ENCODE peak calls at places on chromosomes 1 and 21, in four cellular contexts. One of them, this sample, is unnamed.

GRCh38 chr1:50278961-50279360 is 144.3 kb downstream of the DMRTA2 start:
- DNase-seq in HepG2: no peak
- DNase-seq in K562: no peak
- DNase-seq in GM12878: no peak
- DNase-seq in this sample: no peak

GRCh38 chr1:191343816-191344215 is 814.4 kb upstream of the RGS18 start:
- DNase-seq in HepG2: no peak
- DNase-seq in K562: no peak
- DNase-seq in GM12878: no peak
- DNase-seq in this sample: no peak

GRCh38 chr1:6899141-6899540 is 113.9 kb downstream of the CAMTA1 start:
- DNase-seq in HepG2: no peak
- DNase-seq in K562: no peak
- DNase-seq in GM12878: no peak
- DNase-seq in this sample: no peak

GRCh38 chr1:155910621-155911121 is 478 bp downstream of the RIT1 start:
- DNase-seq in HepG2: no peak
- DNase-seq in K562: peak
- DNase-seq in GM12878: no peak
- DNase-seq in this sample: peak

GRCh38 chr1:246647113-246647512 is 77.1 kb upstream of the SCCPDH start:
- DNase-seq in HepG2: no peak
- DNase-seq in K562: peak
- DNase-seq in GM12878: no peak
- DNase-seq in this sample: no peak

GRCh38 chr1:10672376-10673050 is 123.9 kb downstream of the CASZ1 start:
- DNase-seq in HepG2: no peak
- DNase-seq in K562: no peak
- DNase-seq in GM12878: no peak
- DNase-seq in this sample: no peak

GRCh38 chr1:225915538-225915991 is 8.5 kb downstream of the PYCR2 start:
- DNase-seq in HepG2: no peak
- DNase-seq in K562: no peak
- DNase-seq in GM12878: no peak
- DNase-seq in this sample: no peak

GRCh38 chr1:168112673-168113305 is 23.9 kb downstream of the GPR161 start:
- DNase-seq in HepG2: no peak
- DNase-seq in K562: no peak
- DNase-seq in GM12878: peak
- DNase-seq in this sample: peak

GRCh38 chr1:26907071-26907922 is 6.5 kb downstream of the NR0B2 start:
- DNase-seq in HepG2: peak
- DNase-seq in K562: peak
- DNase-seq in GM12878: no peak
- DNase-seq in this sample: peak

GRCh38 chr1:168610111-168610510 is 33.7 kb downstream of the XCL1 start:
- DNase-seq in HepG2: no peak
- DNase-seq in K562: no peak
- DNase-seq in GM12878: no peak
- DNase-seq in this sample: no peak

DNA sequence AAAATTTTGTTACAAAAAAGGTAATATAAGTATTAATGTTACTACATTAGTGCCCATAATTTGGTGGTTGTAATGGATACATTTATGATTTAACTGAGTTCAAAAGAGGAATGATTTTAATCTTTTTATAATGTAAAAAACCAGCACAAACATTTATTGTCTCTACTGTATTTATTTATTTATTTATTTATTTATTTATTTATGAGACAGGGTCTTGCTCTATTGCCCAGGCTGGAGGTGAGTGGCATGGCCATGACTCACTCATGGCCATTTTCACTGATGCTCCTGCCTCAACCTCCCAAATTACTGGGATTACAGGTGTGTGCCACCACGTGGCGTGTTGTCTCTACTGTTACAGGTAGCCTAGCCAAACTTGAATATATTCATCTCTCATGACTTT is 21.9 kb downstream of the SPEN start:
- DNase-seq in HepG2: no peak
- DNase-seq in K562: no peak
- DNase-seq in GM12878: no peak
- DNase-seq in this sample: no peak
- TF ChIP-seq REST in HepG2: no peak
- TF ChIP-seq REST in K562: no peak
- TF ChIP-seq REST in GM12878: no peak
- TF ChIP-seq REST in this sample: no peak

GRCh38 chr1:145990249-145991097 is 5.9 kb downstream of the TXNIP start:
- DNase-seq in HepG2: peak
- DNase-seq in K562: no peak
- DNase-seq in GM12878: no peak
- DNase-seq in this sample: no peak

GRCh38 chr1:145992958-145993617 is 3.3 kb downstream of the TXNIP start:
- DNase-seq in HepG2: no peak
- DNase-seq in K562: no peak
- DNase-seq in GM12878: no peak
- DNase-seq in this sample: no peak

GRCh38 chr1:145993618-145994390 is 2.6 kb downstream of the TXNIP start:
- DNase-seq in HepG2: no peak
- DNase-seq in K562: peak
- DNase-seq in GM12878: no peak
- DNase-seq in this sample: no peak

GRCh38 chr1:145992502-145992936 is 3.9 kb downstream of the TXNIP start:
- DNase-seq in HepG2: no peak
- DNase-seq in K562: peak
- DNase-seq in GM12878: no peak
- DNase-seq in this sample: no peak

DNA sequence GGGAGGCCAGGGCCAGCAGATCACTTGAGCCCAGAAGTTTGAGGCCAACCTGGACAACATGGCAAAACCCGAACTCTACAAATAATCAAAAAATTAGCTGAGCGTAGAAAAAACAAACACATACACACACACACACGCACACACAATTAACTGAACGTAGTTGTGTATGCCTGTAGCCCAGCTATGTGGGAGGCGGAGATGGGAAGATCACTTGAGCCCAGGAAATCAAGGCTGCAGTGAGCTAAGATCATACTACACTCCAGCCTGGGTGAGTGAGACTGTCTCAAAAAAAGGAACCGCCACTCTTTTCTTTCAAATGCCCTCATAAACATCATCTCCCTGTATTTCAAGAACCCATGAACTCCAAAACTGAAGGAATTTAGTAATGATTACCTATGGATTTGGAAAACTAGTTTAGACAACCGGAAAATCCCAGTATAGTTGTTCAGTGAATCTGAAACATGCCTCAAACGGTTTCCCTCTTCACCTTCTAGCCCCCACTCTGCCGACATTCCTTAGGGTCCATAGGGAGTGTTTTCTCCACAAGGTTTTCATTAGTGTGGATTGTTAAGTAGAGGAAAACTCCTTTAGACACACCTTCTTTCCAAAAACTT is 4.5 kb downstream of the TXNIP start:
- DNase-seq in HepG2: no peak
- DNase-seq in K562: no peak
- DNase-seq in GM12878: no peak
- DNase-seq in this sample: no peak
- TF ChIP-seq POLR2A in HepG2: peak
- TF ChIP-seq POLR2A in K562: peak
- TF ChIP-seq POLR2A in GM12878: peak
- TF ChIP-seq POLR2A in this sample: no peak

DNA sequence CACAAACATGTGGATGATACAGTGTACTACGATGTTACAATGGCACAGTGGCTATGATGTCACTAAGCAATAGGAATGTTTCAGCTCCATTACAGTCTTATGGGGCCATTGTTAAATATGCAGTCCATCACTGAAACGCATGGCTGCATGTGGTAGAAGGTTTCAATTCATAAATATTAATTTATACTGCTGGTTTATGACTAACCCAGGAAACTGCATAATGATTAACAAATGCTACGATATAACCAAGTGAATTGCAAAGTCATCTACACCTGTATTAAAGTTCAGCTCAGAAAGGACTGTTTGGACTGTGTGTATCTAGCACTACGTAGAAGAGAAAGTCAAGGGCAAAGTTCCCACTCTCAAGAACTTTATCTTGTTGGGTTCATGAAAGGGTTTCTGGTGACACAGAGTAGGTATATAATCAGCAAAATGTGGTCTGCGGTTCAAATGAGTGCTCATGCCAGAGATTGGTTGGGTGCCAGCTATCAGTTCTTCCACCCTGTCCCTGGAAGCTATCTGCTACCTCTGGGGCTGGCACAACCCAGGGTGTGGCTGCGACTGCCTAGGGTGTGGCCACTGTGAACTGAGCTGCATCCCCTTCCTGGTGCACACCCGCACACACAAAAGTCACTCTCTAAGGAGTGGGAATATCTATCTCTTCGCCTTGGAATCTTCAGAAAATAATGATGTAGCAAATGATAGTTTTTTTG is 14.8 kb downstream of the MGST3 start:
- DNase-seq in HepG2: peak
- DNase-seq in K562: peak
- DNase-seq in GM12878: no peak
- DNase-seq in this sample: peak
- TF ChIP-seq REST in HepG2: no peak
- TF ChIP-seq REST in K562: no peak
- TF ChIP-seq REST in GM12878: no peak
- TF ChIP-seq REST in this sample: no peak

GRCh38 chr21:46455575-46456385 is 2.9 kb upstream of the DIP2A start:
- DNase-seq in HepG2: no peak
- DNase-seq in K562: peak
- DNase-seq in GM12878: no peak
- DNase-seq in this sample: no peak
- TF ChIP-seq POLR2A in HepG2: no peak
- TF ChIP-seq POLR2A in K562: no peak
- TF ChIP-seq POLR2A in GM12878: no peak
- TF ChIP-seq POLR2A in this sample: no peak

DNA sequence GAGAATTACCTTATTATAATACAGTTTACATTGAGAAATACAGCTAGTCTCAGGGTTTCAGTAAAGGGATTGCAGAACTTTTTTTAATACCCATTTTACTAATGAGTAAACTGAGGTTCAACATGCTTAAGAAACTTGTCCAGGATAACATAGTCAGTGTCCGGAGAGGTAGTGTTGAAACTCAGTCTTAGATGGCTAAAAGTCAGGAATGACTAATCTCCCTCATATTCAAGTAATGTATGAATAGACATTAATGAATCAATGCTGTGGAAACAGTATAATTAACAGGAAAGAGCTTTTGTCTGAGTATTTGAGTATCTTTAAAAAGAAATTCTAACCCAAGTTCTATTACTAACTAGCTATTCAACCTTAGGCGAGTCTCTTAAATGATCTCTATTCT is 397.6 kb downstream of the PLA2G4A start:
- DNase-seq in HepG2: no peak
- DNase-seq in K562: no peak
- DNase-seq in GM12878: no peak
- DNase-seq in this sample: no peak
- TF ChIP-seq REST in HepG2: no peak
- TF ChIP-seq REST in K562: no peak
- TF ChIP-seq REST in GM12878: no peak
- TF ChIP-seq REST in this sample: no peak

GRCh38 chr1:94528826-94529225 is 12.7 kb downstream of the F3 start:
- DNase-seq in HepG2: no peak
- DNase-seq in K562: no peak
- DNase-seq in GM12878: no peak
- DNase-seq in this sample: no peak
- TF ChIP-seq POLR2A in HepG2: no peak
- TF ChIP-seq POLR2A in K562: no peak
- TF ChIP-seq POLR2A in GM12878: no peak
- TF ChIP-seq POLR2A in this sample: no peak

DNA sequence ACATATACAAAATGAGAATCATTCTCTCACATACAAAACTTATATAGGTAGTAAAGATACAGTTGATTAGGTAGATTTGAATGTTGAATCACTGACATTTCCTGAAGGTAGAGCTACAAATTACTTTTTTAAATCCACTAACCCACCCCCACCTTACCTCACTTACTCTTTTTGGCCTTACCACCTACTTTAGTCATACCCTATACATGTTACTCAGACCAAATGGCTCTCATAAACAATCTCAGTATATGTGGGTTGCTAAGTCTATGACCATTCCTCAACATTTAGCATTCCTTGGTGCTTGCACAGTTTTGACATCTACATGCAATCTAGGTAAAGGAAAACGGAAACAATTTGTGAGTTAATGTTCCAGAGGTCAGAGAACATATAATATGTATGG is 26.3 kb downstream of the SYDE2 start:
- DNase-seq in HepG2: no peak
- DNase-seq in K562: no peak
- DNase-seq in GM12878: no peak
- DNase-seq in this sample: no peak
- TF ChIP-seq REST in HepG2: no peak
- TF ChIP-seq REST in K562: no peak
- TF ChIP-seq REST in GM12878: no peak
- TF ChIP-seq REST in this sample: no peak

GRCh38 chr1:209648931-209649776 is 3.1 kb downstream of the LAMB3 start:
- DNase-seq in HepG2: peak
- DNase-seq in K562: peak
- DNase-seq in GM12878: no peak
- DNase-seq in this sample: peak
- TF ChIP-seq POLR2A in HepG2: no peak
- TF ChIP-seq POLR2A in K562: no peak
- TF ChIP-seq POLR2A in GM12878: no peak
- TF ChIP-seq POLR2A in this sample: no peak

This sample was measured in A549.